ENCODE peak calls at places on chromosomes 12 and 14, in nine cellular contexts. One of them, this sample, is unnamed.

GRCh38 chr14:98949506-98950135 is 322.4 kb downstream of the BCL11B start:
- DNase-seq in HepG2: no peak
- DNase-seq in stomach: no peak
- DNase-seq in upper lobe of left lung: no peak
- DNase-seq in H1: no peak
- DNase-seq in suprapubic skin: peak; percentile 76
- DNase-seq in transverse colon: no peak
- DNase-seq in SK-N-SH: no peak
- DNase-seq in GM12878: no peak
- DNase-seq in this sample: peak; percentile 56

GRCh38 chr12:45234134-45234865 is 18.4 kb downstream of the ANO6 start:
- DNase-seq in transverse colon: no peak
- DNase-seq in SK-N-SH: peak; percentile 33
- DNase-seq in upper lobe of left lung: no peak
- DNase-seq in H1: no peak
- DNase-seq in HepG2: peak; percentile 92
- DNase-seq in suprapubic skin: no peak
- DNase-seq in stomach: no peak
- DNase-seq in GM12878: no peak
- DNase-seq in this sample: peak; percentile 71

GRCh38 chr14:69713976-69714716 is 52.8 kb upstream of the SRSF5 start:
- DNase-seq in transverse colon: peak; percentile 32
- DNase-seq in GM12878: no peak
- DNase-seq in H1: no peak
- DNase-seq in suprapubic skin: no peak
- DNase-seq in stomach: no peak
- DNase-seq in upper lobe of left lung: no peak
- DNase-seq in SK-N-SH: no peak
- DNase-seq in HepG2: peak; percentile 85
- DNase-seq in this sample: no peak

GRCh38 chr12:53235742-53236442 is 3.9 kb upstream of the RARG start:
- DNase-seq in upper lobe of left lung: no peak
- DNase-seq in H1: no peak
- DNase-seq in stomach: no peak
- DNase-seq in SK-N-SH: no peak
- DNase-seq in transverse colon: no peak
- DNase-seq in HepG2: no peak
- DNase-seq in suprapubic skin: no peak
- DNase-seq in GM12878: no peak
- DNase-seq in this sample: no peak

GRCh38 chr12:50927356-50927755 is 25.0 kb upstream of the HIGD1C start:
- DNase-seq in upper lobe of left lung: no peak
- DNase-seq in HepG2: no peak
- DNase-seq in stomach: no peak
- DNase-seq in H1: no peak
- DNase-seq in transverse colon: no peak
- DNase-seq in SK-N-SH: no peak
- DNase-seq in GM12878: no peak
- DNase-seq in suprapubic skin: no peak
- DNase-seq in this sample: no peak

GRCh38 chr14:89586258-89587127 is 169.5 kb upstream of the FOXN3 start:
- DNase-seq in upper lobe of left lung: no peak
- DNase-seq in transverse colon: no peak
- DNase-seq in HepG2: no peak
- DNase-seq in H1: no peak
- DNase-seq in stomach: no peak
- DNase-seq in GM12878: no peak
- DNase-seq in SK-N-SH: no peak
- DNase-seq in suprapubic skin: no peak
- DNase-seq in this sample: no peak

GRCh38 chr12:72323881-72324280 is 51.7 kb downstream of the TRHDE start:
- DNase-seq in transverse colon: no peak
- DNase-seq in stomach: no peak
- DNase-seq in upper lobe of left lung: no peak
- DNase-seq in H1: no peak
- DNase-seq in suprapubic skin: no peak
- DNase-seq in HepG2: no peak
- DNase-seq in GM12878: no peak
- DNase-seq in SK-N-SH: no peak
- DNase-seq in this sample: no peak

GRCh38 chr12:82687020-82687951 is 580 bp downstream of the TMTC2 start:
- DNase-seq in H1: no peak
- DNase-seq in GM12878: no peak
- DNase-seq in SK-N-SH: no peak
- DNase-seq in transverse colon: peak; percentile 80
- DNase-seq in upper lobe of left lung: peak; percentile 92
- DNase-seq in stomach: peak; percentile 83
- DNase-seq in HepG2: no peak
- DNase-seq in suprapubic skin: peak; percentile 79
- DNase-seq in this sample: peak; percentile 83

GRCh38 chr12:96766232-96766631 is 140.8 kb upstream of the NEDD1 start:
- DNase-seq in suprapubic skin: no peak
- DNase-seq in stomach: no peak
- DNase-seq in SK-N-SH: no peak
- DNase-seq in HepG2: peak; percentile 1
- DNase-seq in transverse colon: no peak
- DNase-seq in GM12878: no peak
- DNase-seq in upper lobe of left lung: no peak
- DNase-seq in H1: peak; percentile 13
- DNase-seq in this sample: no peak

GRCh38 chr14:30214014-30214413 is 286.4 kb upstream of the PRKD1 start:
- DNase-seq in upper lobe of left lung: no peak
- DNase-seq in transverse colon: no peak
- DNase-seq in suprapubic skin: no peak
- DNase-seq in stomach: no peak
- DNase-seq in H1: no peak
- DNase-seq in GM12878: no peak
- DNase-seq in HepG2: no peak
- DNase-seq in SK-N-SH: no peak
- DNase-seq in this sample: no peak

GRCh38 chr12:132618683-132619043 is at the start of gene P2RX2:
- DNase-seq in GM12878: no peak
- DNase-seq in suprapubic skin: no peak
- DNase-seq in transverse colon: no peak
- DNase-seq in upper lobe of left lung: no peak
- DNase-seq in H1: no peak
- DNase-seq in stomach: no peak
- DNase-seq in SK-N-SH: peak; percentile 63
- DNase-seq in HepG2: no peak
- DNase-seq in this sample: no peak

GRCh38 chr14:32251530-32251929 is 48.5 kb upstream of the RNU6-8 start:
- DNase-seq in upper lobe of left lung: no peak
- DNase-seq in suprapubic skin: no peak
- DNase-seq in GM12878: no peak
- DNase-seq in HepG2: no peak
- DNase-seq in SK-N-SH: no peak
- DNase-seq in transverse colon: no peak
- DNase-seq in stomach: no peak
- DNase-seq in H1: no peak
- DNase-seq in this sample: no peak

GRCh38 chr12:71546322-71546861 is 106.8 kb downstream of the LGR5 start:
- DNase-seq in stomach: no peak
- DNase-seq in SK-N-SH: no peak
- DNase-seq in HepG2: no peak
- DNase-seq in upper lobe of left lung: no peak
- DNase-seq in transverse colon: no peak
- DNase-seq in GM12878: no peak
- DNase-seq in suprapubic skin: no peak
- DNase-seq in H1: no peak
- DNase-seq in this sample: no peak

DNA sequence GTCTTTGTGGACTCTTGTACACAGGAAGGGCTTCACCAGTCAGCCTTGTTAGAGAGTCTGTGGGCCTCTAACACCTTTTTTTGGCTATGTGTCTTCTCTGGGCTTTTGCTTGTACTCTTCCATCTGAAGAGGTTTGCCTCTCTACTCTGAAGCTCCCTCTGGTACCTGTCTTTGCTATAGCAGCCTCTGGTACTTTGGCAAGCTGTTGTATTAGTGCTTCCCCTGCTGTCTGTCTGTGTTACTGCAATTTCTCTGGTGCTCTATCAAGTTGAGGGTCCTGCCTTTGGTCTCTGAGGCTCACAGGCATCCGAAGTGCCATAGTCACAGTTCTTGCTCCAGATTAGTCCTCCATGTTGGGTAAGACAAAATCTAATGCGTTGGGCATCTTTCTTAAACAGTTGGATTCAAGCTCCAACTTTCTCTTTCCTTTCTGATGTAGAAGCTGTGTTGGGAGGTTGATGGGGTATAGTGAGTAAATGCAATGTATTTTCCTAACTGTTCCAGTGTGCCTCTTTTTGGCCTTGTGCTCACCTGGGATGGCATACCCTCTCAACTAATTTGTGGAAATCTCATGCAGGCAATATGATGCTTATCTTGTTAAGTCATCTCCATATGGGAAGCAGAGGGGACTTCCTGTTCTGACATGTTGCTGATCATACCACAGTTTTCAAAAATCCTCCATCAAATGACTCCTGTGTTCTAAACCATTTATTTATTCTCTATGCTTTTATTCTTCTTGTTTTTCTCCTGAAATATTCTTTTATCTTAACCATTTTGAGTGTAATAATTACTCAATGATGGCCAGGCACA is 88.8 kb downstream of the ATF7IP start:
- DNase-seq in SK-N-SH: peak; percentile 26
- DNase-seq in GM12878: peak; percentile 30
- DNase-seq in transverse colon: no peak
- DNase-seq in HepG2: peak; percentile 65
- DNase-seq in suprapubic skin: no peak
- DNase-seq in H1: peak; percentile 15
- DNase-seq in stomach: no peak
- DNase-seq in upper lobe of left lung: no peak
- DNase-seq in this sample: no peak
- TF ChIP-seq CTCF in SK-N-SH: peak; percentile 44
- TF ChIP-seq CTCF in GM12878: peak; percentile 96
- TF ChIP-seq CTCF in transverse colon: peak; percentile 49
- TF ChIP-seq CTCF in HepG2: peak; percentile 70
- TF ChIP-seq CTCF in suprapubic skin: peak; percentile 10
- TF ChIP-seq CTCF in H1: peak; percentile 99
- TF ChIP-seq CTCF in stomach: no peak
- TF ChIP-seq CTCF in upper lobe of left lung: peak; percentile 23
- TF ChIP-seq CTCF in this sample: no peak

GRCh38 chr12:9732966-9733461 is at the start of gene CLECL1:
- DNase-seq in SK-N-SH: no peak
- DNase-seq in GM12878: no peak
- DNase-seq in upper lobe of left lung: no peak
- DNase-seq in stomach: no peak
- DNase-seq in transverse colon: no peak
- DNase-seq in H1: no peak
- DNase-seq in suprapubic skin: no peak
- DNase-seq in HepG2: no peak
- DNase-seq in this sample: no peak
- TF ChIP-seq EP300 in SK-N-SH: no peak
- TF ChIP-seq EP300 in GM12878: peak; percentile 50
- TF ChIP-seq EP300 in upper lobe of left lung: no peak
- TF ChIP-seq EP300 in stomach: no peak
- TF ChIP-seq EP300 in transverse colon: no peak
- TF ChIP-seq EP300 in H1: no peak
- TF ChIP-seq EP300 in suprapubic skin: no peak
- TF ChIP-seq EP300 in HepG2: no peak
- TF ChIP-seq EP300 in this sample: no peak

GRCh38 chr12:123971770-123972447 is 722 bp downstream of the CCDC92 start:
- DNase-seq in suprapubic skin: no peak
- DNase-seq in HepG2: peak; percentile 58
- DNase-seq in SK-N-SH: peak; percentile 69
- DNase-seq in transverse colon: peak; percentile 49
- DNase-seq in H1: peak; percentile 85
- DNase-seq in stomach: peak; percentile 38
- DNase-seq in upper lobe of left lung: peak; percentile 89
- DNase-seq in GM12878: no peak
- DNase-seq in this sample: peak; percentile 71
- TF ChIP-seq POLR2AphosphoS5 in suprapubic skin: no peak
- TF ChIP-seq POLR2AphosphoS5 in HepG2: no peak
- TF ChIP-seq POLR2AphosphoS5 in SK-N-SH: no peak
- TF ChIP-seq POLR2AphosphoS5 in transverse colon: no peak
- TF ChIP-seq POLR2AphosphoS5 in H1: peak; percentile 99
- TF ChIP-seq POLR2AphosphoS5 in stomach: no peak
- TF ChIP-seq POLR2AphosphoS5 in upper lobe of left lung: no peak
- TF ChIP-seq POLR2AphosphoS5 in GM12878: no peak
- TF ChIP-seq POLR2AphosphoS5 in this sample: no peak

GRCh38 chr12:108514973-108515814 is at the start of gene FICD:
- DNase-seq in H1: peak; percentile 98
- DNase-seq in stomach: peak; percentile 100
- DNase-seq in HepG2: peak; percentile 97
- DNase-seq in upper lobe of left lung: peak; percentile 99
- DNase-seq in SK-N-SH: peak; percentile 96
- DNase-seq in GM12878: peak; percentile 97
- DNase-seq in suprapubic skin: peak; percentile 100
- DNase-seq in transverse colon: peak; percentile 100
- DNase-seq in this sample: peak; percentile 100

GRCh38 chr12:108517288-108518100 is 2.4 kb downstream of the FICD start:
- DNase-seq in GM12878: no peak
- DNase-seq in SK-N-SH: no peak
- DNase-seq in HepG2: no peak
- DNase-seq in suprapubic skin: no peak
- DNase-seq in stomach: no peak
- DNase-seq in transverse colon: no peak
- DNase-seq in upper lobe of left lung: no peak
- DNase-seq in H1: no peak
- DNase-seq in this sample: no peak

GRCh38 chr12:108518101-108518715 is 3.1 kb downstream of the FICD start:
- DNase-seq in upper lobe of left lung: no peak
- DNase-seq in transverse colon: no peak
- DNase-seq in SK-N-SH: no peak
- DNase-seq in GM12878: no peak
- DNase-seq in H1: no peak
- DNase-seq in HepG2: no peak
- DNase-seq in stomach: no peak
- DNase-seq in suprapubic skin: no peak
- DNase-seq in this sample: no peak

GRCh38 chr12:108515916-108516315 is 839 bp downstream of the FICD start:
- DNase-seq in SK-N-SH: no peak
- DNase-seq in GM12878: no peak
- DNase-seq in upper lobe of left lung: no peak
- DNase-seq in transverse colon: no peak
- DNase-seq in HepG2: peak; percentile 17
- DNase-seq in stomach: no peak
- DNase-seq in H1: no peak
- DNase-seq in suprapubic skin: no peak
- DNase-seq in this sample: no peak

GRCh38 chr12:108516511-108517275 is 1.6 kb downstream of the FICD start:
- DNase-seq in GM12878: no peak
- DNase-seq in HepG2: no peak
- DNase-seq in suprapubic skin: no peak
- DNase-seq in H1: no peak
- DNase-seq in upper lobe of left lung: peak; percentile 78
- DNase-seq in SK-N-SH: no peak
- DNase-seq in transverse colon: no peak
- DNase-seq in stomach: no peak
- DNase-seq in this sample: no peak
- TF ChIP-seq CTCF in GM12878: peak; percentile 2
- TF ChIP-seq CTCF in HepG2: no peak
- TF ChIP-seq CTCF in suprapubic skin: no peak
- TF ChIP-seq CTCF in H1: peak; percentile 56
- TF ChIP-seq CTCF in upper lobe of left lung: no peak
- TF ChIP-seq CTCF in SK-N-SH: no peak
- TF ChIP-seq CTCF in transverse colon: no peak
- TF ChIP-seq CTCF in stomach: no peak
- TF ChIP-seq CTCF in this sample: no peak

GRCh38 chr12:46458500-46459106 is 86.0 kb upstream of the SLC38A2 start:
- DNase-seq in H1: no peak
- DNase-seq in HepG2: no peak
- DNase-seq in stomach: no peak
- DNase-seq in SK-N-SH: no peak
- DNase-seq in suprapubic skin: no peak
- DNase-seq in GM12878: no peak
- DNase-seq in transverse colon: no peak
- DNase-seq in upper lobe of left lung: no peak
- DNase-seq in this sample: no peak
- TF ChIP-seq EP300 in H1: no peak
- TF ChIP-seq EP300 in HepG2: no peak
- TF ChIP-seq EP300 in stomach: no peak
- TF ChIP-seq EP300 in SK-N-SH: no peak
- TF ChIP-seq EP300 in suprapubic skin: no peak
- TF ChIP-seq EP300 in GM12878: no peak
- TF ChIP-seq EP300 in transverse colon: no peak
- TF ChIP-seq EP300 in upper lobe of left lung: no peak
- TF ChIP-seq EP300 in this sample: no peak